ENCODE peak calls at places on chromosome 16, in seven cellular contexts. X is foreskin keratinocyte, E is adrenal gland, G is NCI-H2081, O is GM12865, K is NCI-H460, P is tibial artery. H is an unnamed sample.

GRCh38 chr16:9159839-9160550 is 68.6 kb downstream of the HAPSTR1 start:
- DNase-seq in X (peak), E (peak), P (peak), O (peak), G (peak), K (peak), H (no peak)

GRCh38 chr16:72723781-72724180 is 324.1 kb downstream of the ZFHX3 start:
- DNase-seq in X (peak), K (no peak), P (no peak), G (no peak), E (no peak), O (no peak), H (no peak)

GRCh38 chr16:53052519-53053501 is at the start of gene CHD9NB:
- DNase-seq in G (no peak), E (peak), P (no peak), O (peak), X (peak), K (peak), H (no peak)

GRCh38 chr16:2967721-2968161 is 1.4 kb upstream of the PAQR4 start:
- DNase-seq in G (no peak), P (no peak), K (no peak), E (no peak), X (no peak), O (no peak), H (no peak)

GRCh38 chr16:55133654-55134053 is 190.3 kb upstream of the IRX6 start:
- DNase-seq in G (no peak), X (no peak), K (no peak), O (no peak), P (no peak), E (no peak), H (no peak)

GRCh38 chr16:75402821-75403475 is 30.4 kb downstream of the CFDP1 start:
- DNase-seq in E (no peak), G (no peak), K (peak), P (no peak), O (peak), X (no peak), H (no peak)

GRCh38 chr16:50202926-50203624 is 50.0 kb downstream of the TENT4B start:
- DNase-seq in K (peak), P (no peak), E (no peak), O (no peak), G (no peak), X (peak), H (no peak)

GRCh38 chr16:16021988-16022682 is 72.7 kb downstream of the ABCC1 start:
- DNase-seq in K (peak), E (peak), X (peak), O (no peak), G (no peak), P (peak), H (peak)

GRCh38 chr16:86424413-86424812 is 85.9 kb upstream of the FOXF1 start:
- DNase-seq in X (no peak), E (no peak), K (no peak), P (no peak), O (no peak), G (no peak), H (no peak)

GRCh38 chr16:2250652-2251280 is 621 bp downstream of the ECI1 start:
- DNase-seq in G (no peak), O (no peak), K (no peak), E (no peak), P (no peak), X (peak), H (no peak)

GRCh38 chr16:69880640-69881133 is 70.4 kb upstream of the CLEC18A start:
- DNase-seq in E (peak), K (no peak), O (no peak), X (peak), G (peak), P (no peak), H (no peak)

GRCh38 chr16:27314161-27314723 is 468 bp downstream of the IL4R start:
- DNase-seq in G (no peak), E (peak), O (peak), X (peak), K (no peak), P (peak), H (peak)

GRCh38 chr16:13767215-13767614 is 152.7 kb upstream of the ERCC4 start:
- DNase-seq in P (no peak), K (no peak), O (no peak), X (no peak), G (no peak), E (no peak), H (no peak)

GRCh38 chr16:48393843-48394703 is 8.9 kb upstream of the SIAH1 start:
- DNase-seq in G (no peak), X (no peak), E (peak), O (no peak), P (peak), K (no peak), H (no peak)

GRCh38 chr16:12300946-12301500 is 324.5 kb downstream of the SNX29 start:
- DNase-seq in O (no peak), K (no peak), X (no peak), E (no peak), G (no peak), P (no peak), H (no peak)

GRCh38 chr16:4213721-4214120 is 28.2 kb downstream of the SRL start:
- DNase-seq in P (no peak), G (no peak), E (no peak), X (peak), O (no peak), K (no peak), H (no peak)